ENCODE peak calls at places on chromosomes 16 and 17, in six cellular contexts. C is left lung, R is thoracic aorta, J is upper lobe of left lung, W is brain microvascular endothelial cell, H is endodermal cell. A is an unnamed sample.

GRCh38 chr17:9016941-9017552 is 4.3 kb upstream of the NTN1 start:
- DNase-seq in C (no peak), R (no peak), J (no peak), W (no peak), H (peak), A (no peak)

GRCh38 chr16:63241476-63241875 is 1205.2 kb upstream of the CDH8 start:
- DNase-seq in C (no peak), R (no peak), J (no peak), W (no peak), H (no peak), A (no peak)

GRCh38 chr16:10305912-10306311 is 79.9 kb upstream of the ATF7IP2 start:
- DNase-seq in C (no peak), R (no peak), J (no peak), W (no peak), H (no peak), A (no peak)

GRCh38 chr17:76772842-76773521 is 35.1 kb downstream of the MFSD11 start:
- DNase-seq in C (no peak), R (no peak), J (peak), W (peak), H (peak), A (peak)

GRCh38 chr17:7001562-7001961 is 5.7 kb downstream of the ALOX12 start:
- DNase-seq in C (no peak), R (no peak), J (no peak), W (peak), H (peak), A (no peak)

GRCh38 chr16:381788-382717 is at the start of gene PGAP6:
- DNase-seq in C (peak), R (no peak), J (peak), W (no peak), H (peak), A (no peak)

GRCh38 chr17:2780931-2781454 is 15.2 kb upstream of the RAP1GAP2 start:
- DNase-seq in C (no peak), R (no peak), J (no peak), W (no peak), H (no peak), A (no peak)

GRCh38 chr17:75345514-75346167 is 56.4 kb upstream of the SLC25A19 start:
- DNase-seq in C (no peak), R (no peak), J (no peak), W (no peak), H (peak), A (no peak)

GRCh38 chr16:72800524-72800923 is 247.4 kb downstream of the ZFHX3 start:
- DNase-seq in C (no peak), R (no peak), J (no peak), W (no peak), H (no peak), A (no peak)

GRCh38 chr17:2064980-2065785 is 10.3 kb downstream of the HIC1 start:
- DNase-seq in C (no peak), R (no peak), J (no peak), W (peak), H (peak), A (no peak)

GRCh38 chr17:81694810-81695209 is 8.4 kb upstream of the MRPL12 start:
- DNase-seq in C (no peak), R (no peak), J (no peak), W (no peak), H (no peak), A (no peak)

GRCh38 chr17:81695801-81696200 is 7.4 kb upstream of the MRPL12 start:
- DNase-seq in C (no peak), R (no peak), J (no peak), W (no peak), H (no peak), A (no peak)

GRCh38 chr17:81691196-81691595 is 7.4 kb downstream of the HGS start:
- DNase-seq in C (no peak), R (no peak), J (no peak), W (no peak), H (no peak), A (no peak)

GRCh38 chr17:81691608-81692007 is 7.8 kb downstream of the HGS start:
- DNase-seq in C (no peak), R (no peak), J (no peak), W (no peak), H (no peak), A (no peak)

DNA sequence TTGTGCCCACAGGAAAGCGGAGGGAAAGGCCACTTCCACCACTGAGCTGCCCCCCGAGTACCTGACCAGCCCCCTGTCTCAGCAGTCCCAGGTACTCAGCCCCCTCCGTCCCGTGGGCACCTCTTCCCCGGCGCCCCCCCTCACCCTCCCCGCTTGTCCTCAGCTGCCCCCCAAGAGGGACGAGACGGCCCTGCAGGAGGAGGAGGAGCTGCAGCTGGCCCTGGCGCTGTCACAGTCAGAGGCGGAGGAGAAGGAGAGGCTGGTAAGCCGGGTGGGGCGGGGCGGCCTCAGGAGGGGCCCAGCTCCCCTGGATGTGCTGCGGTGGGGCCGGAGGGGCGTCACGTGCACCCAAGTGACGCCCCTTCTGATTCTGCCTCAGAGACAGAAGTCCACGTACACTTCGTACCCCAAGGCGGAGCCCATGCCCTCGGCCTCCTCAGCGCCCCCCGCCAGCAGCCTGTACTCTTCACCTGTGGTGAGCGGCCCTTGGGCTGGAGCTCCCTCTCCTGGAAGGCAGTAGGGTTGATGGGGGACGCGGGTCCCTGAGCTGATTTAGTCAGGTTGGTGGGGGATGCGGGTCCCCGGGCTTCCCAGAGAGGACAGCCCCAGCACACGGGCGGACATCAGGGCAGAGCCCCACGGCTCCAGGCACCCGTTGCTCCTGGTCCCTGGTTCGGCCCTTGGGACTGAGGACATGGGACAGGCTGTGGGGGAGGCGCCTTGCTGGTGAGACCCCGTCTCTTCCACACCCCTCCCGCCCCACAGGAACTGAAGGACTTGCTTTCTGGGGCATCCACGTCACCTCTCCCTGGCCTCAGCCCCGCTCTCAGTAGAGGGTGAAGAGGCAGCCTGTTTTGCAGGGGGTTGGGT is 9.4 kb upstream of the MRPL12 start:
- DNase-seq in C (no peak), R (no peak), J (no peak), W (no peak), H (peak), A (no peak)
- TF ChIP-seq CTCF in C (no peak), R (no peak), J (no peak), W (peak), H (peak), A (no peak)

GRCh38 chr17:71338396-71338795 is 782.4 kb upstream of the SOX9 start:
- DNase-seq in C (no peak), R (no peak), J (no peak), W (no peak), H (no peak), A (no peak)
- H3K4me3 ChIP-seq in C (peak), R (no peak), J (no peak), W (peak), H (no peak), A (peak)

GRCh38 chr17:72097144-72097543 is 23.7 kb upstream of the SOX9 start:
- DNase-seq in C (no peak), R (no peak), J (no peak), W (no peak), H (peak), A (no peak)

GRCh38 chr17:72100445-72100844 is 20.4 kb upstream of the SOX9 start:
- DNase-seq in C (no peak), R (no peak), J (no peak), W (no peak), H (no peak), A (no peak)

GRCh38 chr17:72101526-72101925 is 19.3 kb upstream of the SOX9 start:
- DNase-seq in C (no peak), R (no peak), J (no peak), W (no peak), H (no peak), A (no peak)

GRCh38 chr17:72102366-72102765 is 18.5 kb upstream of the SOX9 start:
- DNase-seq in C (no peak), R (no peak), J (no peak), W (no peak), H (no peak), A (no peak)

DNA sequence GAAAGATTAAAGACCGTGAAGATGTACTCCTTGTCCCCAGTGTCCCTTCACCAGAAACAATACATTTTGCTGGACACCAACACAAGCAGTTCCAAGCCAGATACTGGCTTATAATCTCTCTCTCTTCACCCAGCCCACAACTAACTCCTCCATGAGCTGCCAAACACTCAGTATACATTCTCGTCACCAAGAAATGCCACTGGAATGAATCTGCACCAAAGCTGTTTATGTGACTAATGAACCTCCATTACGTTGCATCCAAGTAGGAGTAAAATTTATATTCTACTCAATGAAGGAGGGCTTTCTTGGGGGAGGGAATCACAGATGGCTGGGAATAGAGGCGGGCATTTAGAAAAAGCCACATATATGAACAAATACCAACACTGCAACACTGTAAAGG is 20.9 kb upstream of the SOX9 start:
- DNase-seq in C (no peak), R (no peak), J (no peak), W (no peak), H (no peak), A (peak)
- H3K27ac ChIP-seq in C (no peak), R (no peak), J (no peak), W (no peak), H (no peak), A (no peak)

GRCh38 chr17:44110011-44110686 is 13.3 kb downstream of the HDAC5 start:
- DNase-seq in C (no peak), R (no peak), J (no peak), W (no peak), H (no peak), A (no peak)

GRCh38 chr17:44109312-44109630 is 14.2 kb downstream of the HDAC5 start:
- DNase-seq in C (no peak), R (no peak), J (no peak), W (no peak), H (no peak), A (no peak)

GRCh38 chr17:44112284-44113280 is 10.9 kb downstream of the HDAC5 start:
- DNase-seq in C (no peak), R (no peak), J (no peak), W (no peak), H (peak), A (no peak)

GRCh38 chr17:44111777-44112176 is 11.7 kb downstream of the HDAC5 start:
- DNase-seq in C (no peak), R (no peak), J (no peak), W (no peak), H (no peak), A (no peak)

DNA sequence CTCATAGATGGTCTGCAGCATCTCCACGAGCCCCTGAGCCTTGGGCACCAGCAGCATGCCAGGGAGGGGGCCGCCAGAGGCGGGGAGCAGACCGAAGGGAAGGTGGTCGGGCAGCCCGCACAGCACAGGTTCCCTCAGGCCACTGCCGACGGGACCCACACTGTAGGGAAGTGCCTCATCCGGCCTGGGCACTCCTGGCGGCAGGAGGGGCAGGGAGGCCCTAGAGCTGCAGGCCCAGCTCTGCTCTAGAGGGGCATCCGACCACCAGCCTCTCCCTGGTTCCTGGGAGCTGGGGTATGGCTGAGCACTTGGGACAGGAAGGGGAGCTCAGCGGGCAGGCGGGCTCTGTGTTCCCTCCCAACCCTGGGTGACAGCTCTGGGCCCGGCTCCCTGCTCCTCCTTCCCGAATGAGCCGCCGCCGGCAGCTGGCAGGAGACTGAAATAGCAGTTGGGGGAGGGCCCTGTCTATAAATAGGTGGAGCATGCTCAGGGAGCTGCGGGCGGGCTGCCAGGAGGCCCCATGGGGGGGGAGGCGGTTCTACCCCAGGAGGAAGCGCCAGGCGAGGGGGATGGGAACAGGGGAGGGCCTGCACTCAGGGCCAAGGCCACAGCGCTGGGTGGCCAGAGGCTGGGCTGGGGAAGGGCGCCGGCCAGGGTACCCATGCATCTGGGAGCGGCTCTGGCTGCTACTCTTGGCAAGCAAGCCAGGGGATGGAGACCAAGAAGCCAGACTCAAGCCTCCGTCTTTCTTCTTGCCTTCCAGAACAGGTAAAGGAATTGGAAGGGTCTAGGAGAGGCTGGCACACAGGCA is 12.4 kb downstream of the HDAC5 start:
- DNase-seq in C (peak), R (peak), J (peak), W (peak), H (peak), A (no peak)
- TF ChIP-seq CTCF in C (no peak), R (no peak), J (no peak), W (peak), H (no peak), A (no peak)